ENCODE peak calls at places on chromosomes 13 and 19, in four cellular contexts. E, U, Q and G are unnamed samples.

GRCh38 chr13:51934461-51935087 is 72.8 kb downstream of the CCDC70 start:
- DNase-seq in E (no peak), U (no peak), Q (peak; percentile 62), G (no peak)

GRCh38 chr13:32323912-32324311 is 8.6 kb downstream of the BRCA2 start:
- DNase-seq in E (no peak), U (peak; percentile 77), Q (no peak), G (no peak)

GRCh38 chr13:27140060-27140459 is 31.6 kb downstream of the USP12 start:
- DNase-seq in E (no peak), U (no peak), Q (no peak), G (no peak)

GRCh38 chr19:2425622-2426581 is 1.5 kb downstream of the TIMM13 start:
- DNase-seq in E (no peak), U (no peak), Q (peak; percentile 56), G (no peak)

GRCh38 chr13:23477096-23477495 is 43.6 kb upstream of the SACS start:
- DNase-seq in E (no peak), U (peak; percentile 23), Q (no peak), G (no peak)

GRCh38 chr13:110415669-110416068 is 108.6 kb downstream of the COL4A2 start:
- DNase-seq in E (no peak), U (no peak), Q (peak; percentile 80), G (peak; percentile 28)

GRCh38 chr19:52685811-52686210 is 47.7 kb upstream of the ZNF83 start:
- DNase-seq in E (no peak), U (no peak), Q (no peak), G (no peak)

GRCh38 chr19:17255150-17255621 is 9.4 kb downstream of the USHBP1 start:
- DNase-seq in E (no peak), U (no peak), Q (peak; percentile 64), G (peak; percentile 39)

GRCh38 chr13:75364131-75364713 is 117.7 kb downstream of the TBC1D4 start:
- DNase-seq in E (no peak), U (no peak), Q (no peak), G (no peak)

GRCh38 chr19:19668230-19669012 is at the start of gene ZNF101:
- DNase-seq in E (peak; percentile 91), U (peak; percentile 70), Q (peak; percentile 98), G (peak; percentile 95)

GRCh38 chr19:47446534-47447469 is 24.9 kb downstream of the SLC8A2 start:
- DNase-seq in E (no peak), U (no peak), Q (peak; percentile 97), G (peak; percentile 18)

GRCh38 chr13:80408270-80408669 is 67.3 kb upstream of the SPRY2 start:
- DNase-seq in E (no peak), U (no peak), Q (peak; percentile 74), G (no peak)

GRCh38 chr13:112629161-112629560 is 41.2 kb upstream of the TUBGCP3 start:
- DNase-seq in E (no peak), U (no peak), Q (no peak), G (no peak)

GRCh38 chr19:38505958-38506357 is 72.5 kb downstream of the RYR1 start:
- DNase-seq in E (no peak), U (no peak), Q (no peak), G (no peak)

GRCh38 chr13:33582121-33582520 is 235.8 kb upstream of the RFC3 start:
- DNase-seq in E (no peak), U (no peak), Q (no peak), G (no peak)

GRCh38 chr13:94966380-94966779 is 254.0 kb upstream of the SOX21 start:
- DNase-seq in E (no peak), U (no peak), Q (no peak), G (no peak)

GRCh38 chr19:5369962-5370367 is 29.4 kb upstream of the PTPRS start:
- DNase-seq in E (no peak), U (no peak), Q (peak; percentile 96), G (peak; percentile 16)

GRCh38 chr13:97108535-97108910 is 113.6 kb upstream of the MBNL2 start:
- DNase-seq in E (peak; percentile 52), U (peak; percentile 57), Q (no peak), G (peak; percentile 10)

GRCh38 chr19:41701401-41702075 is 6.9 kb upstream of the CEACAM5 start:
- DNase-seq in E (no peak), U (no peak), Q (peak; percentile 82), G (peak; percentile 15)

GRCh38 chr13:98219685-98220084 is 42.6 kb upstream of the RNF113B start:
- DNase-seq in E (no peak), U (no peak), Q (no peak), G (no peak)

GRCh38 chr19:2381151-2381822 is 21.2 kb downstream of the TMPRSS9 start:
- DNase-seq in E (no peak), U (peak; percentile 82), Q (no peak), G (no peak)

GRCh38 chr13:112971288-112971643 is 2.3 kb downstream of the MCF2L start:
- DNase-seq in E (no peak), U (no peak), Q (no peak), G (no peak)

GRCh38 chr13:39672378-39673132 is 17.1 kb downstream of the COG6 start:
- DNase-seq in E (no peak), U (no peak), Q (no peak), G (no peak)

GRCh38 chr19:10286803-10287737 is at the start of gene ICAM4:
- DNase-seq in E (peak; percentile 61), U (no peak), Q (peak; percentile 83), G (no peak)

GRCh38 chr13:111437856-111438547 is 117.6 kb downstream of the TEX29 start:
- DNase-seq in E (no peak), U (no peak), Q (peak; percentile 38), G (no peak)

GRCh38 chr13:110294146-110294545 is 12.8 kb downstream of the COL4A1 start:
- DNase-seq in E (peak; percentile 11), U (no peak), Q (no peak), G (no peak)

GRCh38 chr19:12800873-12801465 is 631 bp downstream of the PRDX2 start:
- DNase-seq in E (no peak), U (no peak), Q (peak; percentile 73), G (peak; percentile 44)

GRCh38 chr19:46766569-46767317 is 20.5 kb upstream of the STRN4 start:
- DNase-seq in E (no peak), U (no peak), Q (peak; percentile 90), G (peak; percentile 36)

GRCh38 chr13:104442541-104442940 is 1376.3 kb upstream of the SLC10A2 start:
- DNase-seq in E (no peak), U (no peak), Q (no peak), G (no peak)

DNA sequence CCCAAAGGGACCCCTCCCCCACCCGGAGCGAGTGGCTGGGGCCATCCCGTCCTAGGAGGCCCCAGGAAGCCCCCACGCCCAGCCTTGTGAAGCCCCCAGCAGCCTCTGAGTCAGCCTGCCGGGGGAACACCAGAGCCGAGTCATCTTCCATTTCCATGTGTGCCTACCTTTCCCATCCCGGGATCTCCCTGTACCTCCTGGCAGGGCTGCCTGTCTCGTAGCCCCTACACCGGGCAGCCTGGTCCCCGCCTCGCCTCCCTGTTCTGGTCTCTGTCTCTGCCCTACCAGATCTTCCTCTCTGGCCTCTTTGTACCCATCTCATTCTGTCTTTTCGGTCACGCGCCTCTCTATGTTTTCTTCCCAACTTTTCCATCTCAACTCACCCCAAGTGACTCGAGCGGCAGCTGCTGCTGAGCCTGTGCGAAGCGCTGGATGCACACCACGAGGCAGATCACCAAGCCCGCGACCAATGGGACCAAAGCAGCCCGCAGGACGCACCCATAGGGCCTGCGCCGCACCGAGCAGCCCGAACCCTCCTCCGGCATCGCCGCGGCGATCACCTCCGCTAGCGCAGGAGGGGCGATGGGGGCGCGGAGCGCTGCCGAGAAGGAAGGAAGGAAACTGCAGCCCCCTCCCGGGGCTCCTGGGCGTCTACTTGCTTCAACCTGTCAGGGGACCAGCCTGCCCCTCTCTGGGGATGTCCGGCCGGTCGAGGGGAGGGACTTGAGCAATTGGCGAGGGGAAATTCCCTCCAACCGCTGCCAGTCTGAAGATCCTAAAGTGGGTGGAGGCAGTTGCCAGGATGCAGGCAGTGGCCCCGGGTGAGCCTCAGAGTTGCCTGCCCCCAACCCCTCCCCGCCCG is at the start of gene CD70:
- DNase-seq in E (no peak), U (no peak), Q (peak; percentile 91), G (no peak)
- H3K27ac ChIP-seq in E (no peak within 1 kb of the TSS), U (no peak within 1 kb of the TSS), Q (no peak within 1 kb of the TSS), G (no peak within 1 kb of the TSS)

GRCh38 chr13:44919103-44919804 is 70.0 kb downstream of the NUFIP1 start:
- DNase-seq in E (peak; percentile 46), U (no peak), Q (no peak), G (no peak)
- H3K4me3 ChIP-seq in E (peak overlapping the region; percentile 51), U (peak overlapping the region; percentile 62), Q (peak overlapping the region; percentile 91), G (peak overlapping the region; percentile 44)

GRCh38 chr13:114066956-114067355 is 65.5 kb downstream of the RASA3 start:
- DNase-seq in E (no peak), U (no peak), Q (no peak), G (no peak)
- H3K4me1 ChIP-seq in E (peaks cover 22% of the 10 kb centered on the region), U (peaks cover 66% of the 10 kb centered on the region), Q (peaks cover 9% of the 10 kb centered on the region), G (peaks cover 2% of the 10 kb centered on the region)

GRCh38 chr13:41609828-41610227 is 152.5 kb downstream of the RGCC start:
- DNase-seq in E (no peak), U (no peak), Q (no peak), G (no peak)
- H3K27ac ChIP-seq in E (no peak overlapping the region), U (peak overlapping the region; percentile 78), Q (no peak overlapping the region), G (no peak overlapping the region)

GRCh38 chr19:802888-803561 is 5.8 kb downstream of the PTBP1 start:
- DNase-seq in E (no peak), U (no peak), Q (no peak), G (no peak)
- H3K4me3 ChIP-seq in E (no peak overlapping the region), U (no peak overlapping the region), Q (no peak overlapping the region), G (no peak overlapping the region)

GRCh38 chr19:18435185-18435841 is 2.6 kb downstream of the ISYNA1 start:
- DNase-seq in E (peak; percentile 61), U (no peak), Q (peak; percentile 52), G (no peak)
- H3K4me1 ChIP-seq in E (peaks cover 20% of the 10 kb centered on the region), U (peaks cover 37% of the 10 kb centered on the region), Q (peaks cover 22% of the 10 kb centered on the region), G (no peaks in the 10 kb centered on the region)

GRCh38 chr19:30781047-30781446 is 408.9 kb downstream of the ZNF536 start:
- DNase-seq in E (no peak), U (no peak), Q (peak; percentile 17), G (no peak)
- H3K27ac ChIP-seq in E (no peak overlapping the region), U (no peak overlapping the region), Q (no peak overlapping the region), G (no peak overlapping the region)

GRCh38 chr13:47592256-47592655 is 408.8 kb downstream of the SUCLA2 start:
- DNase-seq in E (no peak), U (no peak), Q (no peak), G (no peak)

GRCh38 chr13:47588676-47589075 is 412.4 kb downstream of the SUCLA2 start:
- DNase-seq in E (no peak), U (no peak), Q (no peak), G (no peak)
- H3K4me3 ChIP-seq in E (no peak overlapping the region), U (no peak overlapping the region), Q (no peak overlapping the region), G (no peak overlapping the region)